ENCODE peak calls at places on chromosomes 12 and 14, in six cellular contexts. P is transverse colon, W is HL-60, T is HCT116, S is H1, O is K562. Y is an unnamed sample.

GRCh38 chr12:53644133-53644532 is 18.0 kb upstream of the ATF7 start:
- DNase-seq in P (no peak), W (no peak), T (no peak), S (no peak), O (no peak), Y (no peak)

GRCh38 chr14:85426068-85426935 is 103.6 kb upstream of the FLRT2 start:
- DNase-seq in P (no peak), W (no peak), T (no peak), S (no peak), O (no peak), Y (no peak)

GRCh38 chr14:54555651-54556050 is 11.3 kb upstream of the SAMD4A start:
- DNase-seq in P (no peak), W (no peak), T (no peak), S (no peak), O (no peak), Y (no peak)

GRCh38 chr14:23071244-23071974 is 14.1 kb upstream of the CDH24 start:
- DNase-seq in P (peak), W (peak), T (no peak), S (peak), O (peak), Y (peak)

GRCh38 chr12:19003110-19003509 is 126.4 kb upstream of the PLEKHA5 start:
- DNase-seq in P (no peak), W (no peak), T (no peak), S (no peak), O (no peak), Y (no peak)

GRCh38 chr12:123532021-123532420 is 1.5 kb downstream of the RILPL1 start:
- DNase-seq in P (peak), W (peak), T (no peak), S (no peak), O (no peak), Y (no peak)

GRCh38 chr14:67464856-67465255 is 23.7 kb downstream of the TMEM229B start:
- DNase-seq in P (no peak), W (no peak), T (no peak), S (no peak), O (no peak), Y (no peak)

GRCh38 chr12:49346659-49347306 is at the start of gene DNAJC22:
- DNase-seq in P (peak), W (no peak), T (no peak), S (no peak), O (peak), Y (peak)

GRCh38 chr14:69094481-69094880 is 58.4 kb downstream of the DCAF5 start:
- DNase-seq in P (no peak), W (no peak), T (no peak), S (no peak), O (peak), Y (no peak)

GRCh38 chr14:72909163-72909562 is 15.3 kb upstream of the DPF3 start:
- DNase-seq in P (no peak), W (no peak), T (no peak), S (no peak), O (no peak), Y (no peak)

GRCh38 chr14:97977711-97978261 is 1180.6 kb downstream of the VRK1 start:
- DNase-seq in P (peak), W (no peak), T (no peak), S (no peak), O (no peak), Y (peak)

GRCh38 chr12:17381211-17381610 is 708.8 kb downstream of the RERGL start:
- DNase-seq in P (no peak), W (no peak), T (no peak), S (no peak), O (no peak), Y (no peak)

GRCh38 chr12:569803-570236 is 93.4 kb downstream of the NINJ2 start:
- DNase-seq in P (peak), W (no peak), T (peak), S (no peak), O (peak), Y (peak)
- TF ChIP-seq POLR2AphosphoS5 in P (no peak), W (no peak), T (no peak), S (no peak), O (no peak), Y (peak)

DNA sequence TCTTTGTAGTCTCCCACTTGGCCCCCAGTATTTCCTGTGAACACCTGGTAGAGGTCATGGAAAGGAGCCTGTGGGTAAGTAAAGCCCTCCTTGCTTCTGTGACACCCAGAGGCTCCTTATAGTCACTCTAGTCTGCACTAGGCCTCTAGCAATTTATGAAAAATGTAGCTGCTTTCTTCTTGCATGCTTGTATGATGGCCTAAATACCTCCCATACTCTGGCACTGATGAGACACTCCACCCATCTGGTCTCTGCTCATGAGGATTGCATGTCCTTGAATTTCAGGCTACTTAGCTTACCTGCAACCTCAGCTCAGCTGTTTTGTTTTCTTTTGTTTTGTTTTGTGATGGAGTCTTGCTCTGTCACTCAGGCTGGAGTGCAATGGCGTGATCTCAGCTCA is 4.6 kb upstream of the A2ML1 start:
- DNase-seq in P (no peak), W (no peak), T (no peak), S (no peak), O (no peak), Y (no peak)
- H3K4me3 ChIP-seq in P (no peak), W (no peak), T (no peak), S (no peak), O (no peak), Y (no peak)

DNA sequence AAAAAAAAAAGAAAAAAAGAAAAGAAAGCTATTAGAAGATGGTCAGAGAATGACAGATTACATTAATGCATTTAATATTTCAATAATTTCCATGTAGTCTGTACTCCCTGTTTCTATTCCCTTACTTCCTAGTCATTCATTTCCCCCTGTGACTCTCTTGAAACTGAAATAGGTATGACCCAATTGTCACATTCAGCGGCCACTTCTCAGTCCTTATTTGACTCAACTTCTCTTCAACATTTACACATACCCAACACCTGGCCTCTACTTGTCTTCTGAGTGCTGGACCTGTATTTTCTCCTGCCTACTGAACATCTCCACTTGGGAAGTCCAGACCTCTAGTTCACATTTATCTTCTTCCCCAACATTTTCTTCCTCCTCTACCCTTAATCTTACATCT is 7.2 kb downstream of the EEA1 start:
- DNase-seq in P (no peak), W (no peak), T (no peak), S (no peak), O (no peak), Y (no peak)
- H3K27ac ChIP-seq in P (no peak), W (no peak), T (no peak), S (no peak), O (no peak), Y (no peak)

GRCh38 chr12:93165384-93165932 is 212.3 kb upstream of the NUDT4 start:
- DNase-seq in P (no peak), W (no peak), T (no peak), S (no peak), O (no peak), Y (no peak)

GRCh38 chr12:93166891-93167307 is 210.8 kb upstream of the NUDT4 start:
- DNase-seq in P (no peak), W (no peak), T (no peak), S (no peak), O (no peak), Y (no peak)

GRCh38 chr12:93167331-93167730 is 210.4 kb upstream of the NUDT4 start:
- DNase-seq in P (no peak), W (no peak), T (no peak), S (no peak), O (no peak), Y (no peak)

GRCh38 chr12:93163260-93164036 is 214.3 kb upstream of the NUDT4 start:
- DNase-seq in P (no peak), W (no peak), T (no peak), S (no peak), O (no peak), Y (no peak)

DNA sequence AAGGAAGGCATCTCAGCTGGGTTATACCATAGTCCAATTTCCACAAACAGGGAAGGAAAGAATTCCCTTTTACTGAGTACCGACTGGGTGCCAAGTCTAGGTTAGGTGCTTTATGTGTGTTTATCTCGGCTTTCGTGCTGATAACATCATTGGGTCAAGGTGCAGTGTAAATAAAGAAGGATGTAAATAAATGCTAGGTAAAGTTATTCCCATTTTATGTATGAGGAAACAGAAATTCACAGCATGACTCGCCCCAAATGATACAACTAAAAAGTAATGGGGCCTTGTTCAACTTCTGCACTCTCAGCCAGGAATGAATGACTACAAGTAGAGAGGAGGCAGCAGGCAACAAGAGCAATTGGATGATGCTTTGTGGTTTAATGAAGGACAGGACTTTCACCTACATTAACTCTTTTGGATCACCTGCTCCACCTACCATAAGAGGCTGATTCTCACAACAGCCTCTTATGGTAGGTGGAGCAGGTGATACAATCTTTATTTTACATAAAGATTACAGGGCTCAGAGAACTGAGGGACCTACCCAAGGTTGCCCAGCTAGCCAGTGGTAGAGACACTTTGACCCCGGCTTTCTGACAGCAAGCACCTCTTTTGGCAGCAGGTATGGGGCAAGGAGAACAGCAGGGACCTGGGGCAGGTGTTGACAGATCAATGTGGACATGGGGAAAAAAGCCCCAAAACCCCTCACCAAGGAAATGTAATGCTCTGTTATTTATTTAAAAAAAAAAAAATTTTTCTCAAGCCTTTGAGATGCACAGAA is 213.4 kb upstream of the NUDT4 start:
- DNase-seq in P (peak), W (no peak), T (no peak), S (no peak), O (no peak), Y (no peak)
- TF ChIP-seq POLR2AphosphoS5 in P (peak), W (no peak), T (no peak), S (no peak), O (no peak), Y (no peak)

DNA sequence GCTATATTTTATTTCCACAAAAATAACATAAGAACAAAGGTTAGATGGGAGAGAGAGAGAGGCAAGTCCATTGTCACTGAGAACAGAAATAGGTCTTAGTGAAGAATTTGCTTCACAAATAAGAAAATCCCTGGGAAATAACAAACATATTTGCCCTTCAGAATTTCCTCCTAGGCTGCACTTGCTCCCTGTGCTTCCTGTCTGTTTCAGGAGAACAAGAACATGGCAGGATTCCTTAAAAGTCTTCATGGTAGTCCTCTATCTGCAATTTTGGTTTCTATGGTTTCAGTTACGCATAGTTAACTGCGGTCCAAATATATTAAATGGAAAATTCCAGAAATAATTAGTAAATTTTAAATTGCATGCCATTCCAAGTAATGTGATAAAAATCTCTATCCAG is 34.1 kb downstream of the SENP1 start:
- DNase-seq in P (no peak), W (no peak), T (no peak), S (no peak), O (no peak), Y (no peak)
- H3K4me3 ChIP-seq in P (no peak), W (no peak), T (no peak), S (no peak), O (no peak), Y (no peak)

DNA sequence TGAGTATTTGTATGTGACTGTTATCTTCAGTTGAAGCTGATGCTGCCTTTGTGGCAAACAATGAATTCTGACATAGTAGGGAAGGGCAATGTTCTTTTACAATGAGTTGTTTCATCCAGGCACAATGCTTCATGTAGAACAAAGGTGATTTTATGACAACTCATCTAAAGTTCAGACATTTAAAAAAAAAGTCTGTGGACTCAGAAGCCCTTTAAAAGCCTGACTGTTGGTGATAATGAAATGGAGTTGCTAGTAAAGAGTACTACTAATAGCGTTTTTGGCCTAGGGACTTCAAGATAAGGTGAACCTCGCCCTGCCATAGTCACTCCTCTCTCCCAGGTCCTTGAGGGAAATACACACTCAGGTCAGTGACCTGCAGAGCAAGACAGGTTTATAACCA is 105.1 kb downstream of the AKAP6 start:
- DNase-seq in P (peak), W (no peak), T (no peak), S (no peak), O (peak), Y (no peak)
- H3K27ac ChIP-seq in P (peak), W (no peak), T (no peak), S (no peak), O (no peak), Y (no peak)

GRCh38 chr14:88281447-88281846 is 41.6 kb downstream of the KCNK10 start:
- DNase-seq in P (no peak), W (no peak), T (no peak), S (no peak), O (no peak), Y (no peak)
- TF ChIP-seq POLR2AphosphoS5 in P (no peak), W (no peak), T (no peak), S (no peak), O (no peak), Y (no peak)

GRCh38 chr12:120394483-120395367 is 25.8 kb upstream of the MSI1 start:
- DNase-seq in P (peak), W (no peak), T (no peak), S (peak), O (no peak), Y (peak)

GRCh38 chr12:120390540-120391120 is 21.7 kb upstream of the MSI1 start:
- DNase-seq in P (no peak), W (no peak), T (no peak), S (no peak), O (no peak), Y (no peak)

GRCh38 chr12:120388711-120389431 is 19.9 kb upstream of the MSI1 start:
- DNase-seq in P (no peak), W (no peak), T (no peak), S (peak), O (no peak), Y (no peak)
- H3K4me3 ChIP-seq in P (no peak), W (no peak), T (no peak), S (peak), O (no peak), Y (peak)

Y was measured in breast epithelium.